ENCODE peak calls at places on chromosomes 16 and 17, in four cellular contexts. N is cardiac muscle cell, R is Caco-2, W is pancreas. M is an unnamed sample.

GRCh38 chr17:63833741-63834373 is 6.4 kb upstream of the FTSJ3 start:
- DNase-seq in N (no peak), R (no peak), W (no peak), M (no peak)

GRCh38 chr17:72474740-72475477 is 354.1 kb downstream of the SOX9 start:
- DNase-seq in N (no peak), R (no peak), W (peak; percentile 70), M (no peak)

GRCh38 chr16:11312718-11313492 is 31.8 kb upstream of the PRM1 start:
- DNase-seq in W (peak; percentile 43), R (peak; percentile 86), N (no peak), M (peak; percentile 81)

GRCh38 chr16:11370084-11370931 is 25.0 kb downstream of the RMI2 start:
- DNase-seq in W (no peak), R (no peak), N (no peak), M (no peak)

GRCh38 chr16:31458073-31458834 is 1.0 kb upstream of the ARMC5 start:
- DNase-seq in N (peak; percentile 50), W (peak; percentile 50), R (peak; percentile 75), M (peak; percentile 67)

GRCh38 chr16:4111748-4112696 is 4.2 kb downstream of the ADCY9 start:
- DNase-seq in N (no peak), W (no peak), R (no peak), M (peak; percentile 41)

GRCh38 chr17:5902671-5903070 is 167.5 kb upstream of the WSCD1 start:
- DNase-seq in N (no peak), W (no peak), R (no peak), M (no peak)

GRCh38 chr17:60916043-60916442 is 238.4 kb downstream of the BCAS3 start:
- DNase-seq in W (no peak), R (no peak), N (no peak), M (no peak)

GRCh38 chr17:80432350-80432955 is 17.5 kb downstream of the ENDOV start:
- DNase-seq in W (no peak), N (no peak), R (no peak), M (no peak)

GRCh38 chr16:19073344-19073743 is 5.9 kb downstream of the COQ7 start:
- DNase-seq in R (no peak), W (no peak), N (no peak), M (no peak)

GRCh38 chr17:31598921-31599571 is 207.6 kb downstream of the RAB11FIP4 start:
- DNase-seq in R (no peak), N (no peak), W (no peak), M (no peak)

GRCh38 chr16:75703341-75703740 is 2.1 kb upstream of the DUXB start:
- DNase-seq in R (no peak), W (no peak), N (no peak), M (no peak)

GRCh38 chr17:82603981-82604448 is 44.2 kb downstream of the WDR45B start:
- DNase-seq in R (no peak), N (no peak), W (no peak), M (peak; percentile 79)

GRCh38 chr17:36117505-36118382 is 14.1 kb downstream of the CCL4 start:
- DNase-seq in W (no peak), R (no peak), N (no peak), M (no peak)

GRCh38 chr17:22203208-22203715 is 510.9 kb downstream of the KCNJ18 start:
- DNase-seq in N (no peak), W (no peak), R (no peak), M (no peak)

GRCh38 chr17:35740997-35741931 is 9.8 kb downstream of the RASL10B start:
- DNase-seq in N (no peak), W (no peak), R (no peak), M (no peak)

GRCh38 chr16:51636913-51637743 is 486.1 kb upstream of the SALL1 start:
- DNase-seq in R (no peak), N (no peak), W (no peak), M (no peak)

GRCh38 chr16:17211797-17212196 is 259.0 kb downstream of the XYLT1 start:
- DNase-seq in N (peak; percentile 38), W (no peak), R (peak; percentile 46), M (no peak)

DNA sequence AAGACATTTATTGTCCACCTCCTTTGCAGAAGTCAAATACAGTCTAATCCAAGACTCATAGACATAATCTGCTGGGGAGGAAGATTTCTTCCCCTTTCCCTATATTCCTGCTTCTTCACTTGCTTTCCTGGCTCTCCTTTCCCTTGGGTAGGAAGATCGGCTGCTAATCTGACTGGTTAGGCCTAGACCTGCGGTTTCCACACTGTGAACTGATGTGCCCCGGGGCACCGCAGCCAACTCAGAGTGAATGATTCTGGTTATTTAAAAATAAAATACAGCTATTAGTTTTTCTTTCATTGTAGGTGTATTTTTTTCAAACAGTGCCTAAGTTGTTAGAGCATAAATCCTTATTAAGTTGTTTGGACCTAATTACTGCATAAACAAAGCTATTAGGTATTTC is 78.9 kb downstream of the DNAH3 start:
- DNase-seq in W (no peak), R (no peak), N (no peak), M (no peak)
- H3K4me3 ChIP-seq in W (no peak overlapping the region), R (no peak overlapping the region), N (no peak overlapping the region), M (no peak overlapping the region)

GRCh38 chr16:53745753-53746258 is 41.9 kb downstream of the FTO start:
- DNase-seq in N (no peak), W (no peak), R (no peak), M (no peak)
- TF ChIP-seq CTCF in N (peak; percentile 10), W (no peak), R (no peak), M (no peak)

GRCh38 chr17:1482686-1483445 is 9.6 kb downstream of the MYO1C start:
- DNase-seq in W (no peak), N (no peak), R (peak; percentile 41), M (no peak)
- H3K4me1 ChIP-seq in W (peaks cover 8% of the 10 kb centered on the region), N (peaks cover 5% of the 10 kb centered on the region), R (peaks cover 9% of the 10 kb centered on the region), M (peaks cover 8% of the 10 kb centered on the region)

GRCh38 chr17:66466421-66466820 is 164.0 kb downstream of the PRKCA start:
- DNase-seq in N (no peak), W (no peak), R (no peak), M (no peak)
- H3K4me3 ChIP-seq in N (no peak overlapping the region), W (no peak overlapping the region), R (no peak overlapping the region), M (no peak overlapping the region)

DNA sequence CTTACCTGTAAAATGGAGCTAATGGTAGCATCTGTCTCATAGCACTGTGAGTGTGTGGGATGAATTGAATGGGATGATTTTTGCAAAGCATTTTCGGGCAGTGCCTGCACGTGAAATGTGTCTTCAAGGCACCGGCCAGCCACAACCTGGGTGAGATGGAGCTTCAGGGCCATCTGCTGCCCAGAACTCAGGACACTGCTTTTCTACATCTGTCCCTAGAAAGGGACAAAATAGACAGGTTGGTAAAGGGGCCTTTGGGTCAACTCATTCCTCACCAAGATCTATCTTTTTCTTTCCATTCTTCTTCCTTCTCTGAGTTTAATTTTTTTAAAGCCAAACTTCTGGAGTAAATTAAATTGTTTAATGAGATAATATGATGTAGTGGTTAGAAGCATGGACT is 106.5 kb downstream of the UTP18 start:
- DNase-seq in R (no peak), N (no peak), W (no peak), M (no peak)
- TF ChIP-seq CTCF in R (no peak), N (no peak), W (no peak), M (no peak)

GRCh38 chr17:75688209-75688771 is 21.2 kb downstream of the SAP30BP start:
- DNase-seq in W (no peak), R (no peak), N (no peak), M (no peak)
- H3K4me1 ChIP-seq in W (no peaks in the 10 kb centered on the region), R (peaks cover 28% of the 10 kb centered on the region), N (peaks cover 2% of the 10 kb centered on the region), M (peaks cover 3% of the 10 kb centered on the region)

DNA sequence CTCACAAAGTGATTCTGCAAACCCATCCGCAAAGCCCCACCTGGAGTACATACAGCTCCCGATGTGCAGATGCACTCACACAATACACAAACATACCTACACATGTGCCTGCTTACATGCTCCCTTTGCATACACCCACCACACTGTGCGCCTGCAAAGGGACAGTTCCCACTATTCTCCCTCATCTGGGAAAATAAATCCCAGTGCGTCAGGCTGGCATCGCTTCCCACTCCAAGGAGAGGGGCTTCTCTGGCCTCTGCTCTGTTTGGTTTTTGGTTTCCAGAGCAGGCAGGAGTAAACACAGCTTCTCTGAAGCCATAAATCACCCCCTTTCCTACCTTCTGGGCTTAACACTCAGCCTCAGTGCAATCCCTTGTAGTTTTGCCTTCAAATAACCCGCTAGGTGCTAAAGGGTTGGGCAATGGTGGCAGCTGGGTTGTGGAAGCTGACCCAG is 14.7 kb downstream of the HOXB4 start:
- DNase-seq in W (no peak), N (no peak), R (no peak), M (no peak)
- H3K4me3 ChIP-seq in W (no peak overlapping the region), N (no peak overlapping the region), R (no peak overlapping the region), M (no peak overlapping the region)

DNA sequence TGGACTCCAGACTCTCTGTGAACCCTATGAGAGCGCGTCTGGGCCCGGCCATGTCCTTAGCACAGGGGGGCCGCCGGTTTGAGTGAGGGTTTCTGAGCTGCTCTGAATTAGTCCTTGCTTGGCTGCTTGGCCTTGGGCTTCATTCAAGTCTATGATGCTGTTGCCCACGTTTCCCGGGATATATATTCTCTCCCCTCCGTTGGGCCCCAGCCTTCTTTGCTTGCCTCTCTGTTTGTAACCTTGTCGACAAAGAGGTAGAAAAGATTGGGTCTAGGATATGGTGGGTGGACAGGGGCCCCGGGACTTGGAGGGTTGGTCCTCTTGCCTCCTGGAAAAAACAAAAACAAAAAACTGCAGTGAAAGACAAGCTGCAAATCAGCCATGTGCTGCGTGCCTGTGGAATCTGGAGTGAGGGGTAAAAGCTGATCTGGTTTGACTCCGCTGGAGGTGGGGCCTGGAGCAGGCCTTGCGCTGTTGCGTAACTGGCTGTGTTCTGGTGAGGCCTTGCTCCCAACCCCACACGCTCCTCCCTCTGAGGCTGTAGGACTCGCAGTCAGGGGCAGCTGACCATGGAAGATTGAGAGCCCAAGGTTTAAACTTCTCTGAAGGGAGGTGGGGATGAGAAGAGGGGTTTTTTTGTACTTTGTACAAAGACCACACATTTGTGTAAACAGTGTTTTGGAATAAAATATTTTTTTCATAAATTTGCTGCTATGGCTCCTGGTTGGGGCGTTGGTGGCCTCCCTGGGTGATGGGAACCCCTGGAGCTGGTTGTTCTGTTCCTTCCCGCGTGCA is 23.1 kb downstream of the STAT5A start:
- DNase-seq in R (peak; percentile 78), W (peak; percentile 59), N (peak; percentile 57), M (peak; percentile 64)
- TF ChIP-seq CTCF in R (no peak), W (no peak), N (no peak), M (no peak)

GRCh38 chr17:57485916-57486315 is 229.6 kb downstream of the MSI2 start:
- DNase-seq in N (no peak), R (no peak), W (no peak), M (no peak)

GRCh38 chr17:57484826-57485565 is 228.7 kb downstream of the MSI2 start:
- DNase-seq in W (no peak), R (no peak), N (no peak), M (no peak)

GRCh38 chr17:57485566-57485865 is 229.2 kb downstream of the MSI2 start:
- DNase-seq in R (no peak), W (no peak), N (no peak), M (no peak)

GRCh38 chr17:57482657-57483056 is 226.3 kb downstream of the MSI2 start:
- DNase-seq in N (no peak), R (no peak), W (no peak), M (no peak)

GRCh38 chr17:57484081-57484666 is 227.9 kb downstream of the MSI2 start:
- DNase-seq in R (no peak), N (no peak), W (no peak), M (no peak)
- H3K4me1 ChIP-seq in R (peaks cover 11% of the 10 kb centered on the region), N (peaks cover 21% of the 10 kb centered on the region), W (no peaks in the 10 kb centered on the region), M (no peaks in the 10 kb centered on the region)

M was measured in colonic mucosa.